ENCODE peak calls at places on chromosomes 1 and 21, in five cellular contexts. Y is hippocampal formation, D is GF-D8, S is right cardiac atrium, E is left lung. U is an unnamed sample.

GRCh38 chr1:9207715-9208114 is 26.9 kb upstream of the H6PD start:
- DNase-seq in Y (no peak), D (no peak), S (no peak), E (no peak), U (no peak)

GRCh38 chr21:29077651-29078090 is 4.2 kb upstream of the CCT8 start:
- DNase-seq in Y (no peak), D (peak; percentile 25), S (no peak), E (no peak), U (no peak)

GRCh38 chr1:112079446-112079845 is 90.0 kb upstream of the KCND3 start:
- DNase-seq in Y (no peak), D (no peak), S (no peak), E (no peak), U (no peak)

GRCh38 chr1:213381572-213382084 is 330.6 kb downstream of the RPS6KC1 start:
- DNase-seq in Y (no peak), D (no peak), S (peak; percentile 32), E (no peak), U (no peak)

GRCh38 chr1:85078903-85079302 is 30.6 kb upstream of the MCOLN3 start:
- DNase-seq in Y (no peak), D (no peak), S (no peak), E (no peak), U (no peak)

GRCh38 chr1:59545830-59546229 is 248.9 kb downstream of the FGGY start:
- DNase-seq in Y (no peak), D (no peak), S (no peak), E (no peak), U (no peak)

GRCh38 chr1:248847181-248847955 is 9.3 kb downstream of the ZNF672 start:
- DNase-seq in Y (no peak), D (no peak), S (no peak), E (no peak), U (no peak)

GRCh38 chr1:158077366-158078256 is 84.2 kb downstream of the KIRREL1 start:
- DNase-seq in Y (no peak), D (no peak), S (no peak), E (no peak), U (no peak)

GRCh38 chr1:93607814-93608187 is 73.8 kb downstream of the BCAR3 start:
- DNase-seq in Y (no peak), D (no peak), S (no peak), E (no peak), U (no peak)